ENCODE peak calls at places on chromosome 7, in six cellular contexts. X is germinal center, M is AG20443, Z is A549, T is astrocyte of the cerebellum, Y is MV-4-11. H is an unnamed sample.

GRCh38 chr7:51430480-51431086 is 114.0 kb upstream of the COBL start:
- DNase-seq in X (peak), M (peak), Z (peak), T (peak), Y (peak), H (no peak)

GRCh38 chr7:127745445-127745844 is 93.5 kb downstream of the SND1 start:
- DNase-seq in X (no peak), M (no peak), Z (no peak), T (no peak), Y (no peak), H (no peak)

GRCh38 chr7:77428777-77429231 is 12.7 kb upstream of the GSAP start:
- DNase-seq in X (no peak), M (no peak), Z (no peak), T (no peak), Y (peak), H (no peak)

GRCh38 chr7:33776791-33777190 is 128.5 kb upstream of the BMPER start:
- DNase-seq in X (no peak), M (peak), Z (no peak), T (no peak), Y (no peak), H (no peak)

GRCh38 chr7:135160858-135161653 is 9.5 kb downstream of the CYREN start:
- DNase-seq in X (peak), M (no peak), Z (no peak), T (no peak), Y (peak), H (no peak)

GRCh38 chr7:1103009-1103788 is 15.3 kb downstream of the GPER1 start:
- DNase-seq in X (peak), M (no peak), Z (no peak), T (no peak), Y (peak), H (no peak)

GRCh38 chr7:18975276-18975675 is 142.2 kb downstream of the TWIST1 start:
- DNase-seq in X (no peak), M (no peak), Z (no peak), T (no peak), Y (no peak), H (no peak)

GRCh38 chr7:106392144-106392543 is 107.4 kb upstream of the NAMPT start:
- DNase-seq in X (no peak), M (no peak), Z (no peak), T (no peak), Y (no peak), H (no peak)

GRCh38 chr7:155834486-155835048 is 22.3 kb upstream of the SHH start:
- DNase-seq in X (no peak), M (no peak), Z (no peak), T (no peak), Y (no peak), H (no peak)

GRCh38 chr7:83211685-83212084 is 49.0 kb upstream of the PCLO start:
- DNase-seq in X (no peak), M (no peak), Z (no peak), T (no peak), Y (no peak), H (no peak)

GRCh38 chr7:151308791-151309190 is 32.8 kb upstream of the NUB1 start:
- DNase-seq in X (no peak), M (no peak), Z (no peak), T (no peak), Y (no peak), H (no peak)

GRCh38 chr7:77246031-77246430 is 46.4 kb upstream of the FGL2 start:
- DNase-seq in X (no peak), M (no peak), Z (no peak), T (no peak), Y (peak), H (no peak)

GRCh38 chr7:85310301-85310700 is 123.4 kb upstream of the SEMA3D start:
- DNase-seq in X (no peak), M (no peak), Z (no peak), T (no peak), Y (no peak), H (no peak)

GRCh38 chr7:112770051-112770450 is 20.1 kb downstream of the TMEM168 start:
- DNase-seq in X (no peak), M (no peak), Z (no peak), T (peak), Y (no peak), H (no peak)

GRCh38 chr7:139734395-139734794 is 43.4 kb downstream of the HIPK2 start:
- DNase-seq in X (no peak), M (peak), Z (peak), T (peak), Y (no peak), H (no peak)

GRCh38 chr7:128168667-128169210 is 72.3 kb upstream of the LEP start:
- DNase-seq in X (no peak), M (peak), Z (no peak), T (no peak), Y (no peak), H (no peak)

GRCh38 chr7:144885453-144885852 is 49.6 kb upstream of the TPK1 start:
- DNase-seq in X (no peak), M (no peak), Z (no peak), T (no peak), Y (no peak), H (no peak)

GRCh38 chr7:23284861-23285260 is 14.3 kb upstream of the MALSU1 start:
- DNase-seq in X (no peak), M (no peak), Z (no peak), T (no peak), Y (no peak), H (no peak)

GRCh38 chr7:106737202-106737562 is 76.2 kb upstream of the CCDC71L start:
- DNase-seq in X (no peak), M (peak), Z (peak), T (peak), Y (no peak), H (no peak)

GRCh38 chr7:44325811-44326241 is 432 bp upstream of the CAMK2B start:
- DNase-seq in X (no peak), M (no peak), Z (peak), T (no peak), Y (no peak), H (no peak)

GRCh38 chr7:135877799-135878198 is 99.4 kb downstream of the MTPN start:
- DNase-seq in X (peak), M (peak), Z (peak), T (peak), Y (peak), H (no peak)

GRCh38 chr7:17493451-17493850 is 195.0 kb downstream of the AHR start:
- DNase-seq in X (no peak), M (no peak), Z (no peak), T (no peak), Y (peak), H (no peak)

GRCh38 chr7:100590077-100590737 is 4.1 kb downstream of the FBXO24 start:
- DNase-seq in X (no peak), M (no peak), Z (no peak), T (no peak), Y (no peak), H (no peak)

GRCh38 chr7:154892459-154892858 is 110.5 kb downstream of the PAXIP1 start:
- DNase-seq in X (no peak), M (peak), Z (no peak), T (no peak), Y (no peak), H (no peak)

GRCh38 chr7:111198255-111198654 is 107.3 kb downstream of the LRRN3 start:
- DNase-seq in X (no peak), M (peak), Z (peak), T (peak), Y (peak), H (no peak)

GRCh38 chr7:19920200-19920599 is 146.8 kb upstream of the TMEM196 start:
- DNase-seq in X (no peak), M (peak), Z (no peak), T (no peak), Y (no peak), H (no peak)

GRCh38 chr7:46383605-46384004 is 462.5 kb upstream of the IGFBP3 start:
- DNase-seq in X (no peak), M (no peak), Z (no peak), T (no peak), Y (no peak), H (no peak)

GRCh38 chr7:17769918-17770317 is 170.4 kb downstream of the SNX13 start:
- DNase-seq in X (peak), M (peak), Z (peak), T (peak), Y (peak), H (peak)

GRCh38 chr7:4110438-4110837 is 571.7 kb upstream of the FOXK1 start:
- DNase-seq in X (no peak), M (no peak), Z (no peak), T (no peak), Y (no peak), H (no peak)

GRCh38 chr7:38801786-38802185 is 107.2 kb downstream of the VPS41 start:
- DNase-seq in X (no peak), M (no peak), Z (no peak), T (no peak), Y (no peak), H (no peak)

GRCh38 chr7:131753620-131754222 is 197.3 kb upstream of the PODXL start:
- DNase-seq in X (no peak), M (no peak), Z (peak), T (no peak), Y (no peak), H (no peak)

GRCh38 chr7:142177869-142178268 is 66.4 kb downstream of the MGAM2 start:
- DNase-seq in X (no peak), M (no peak), Z (no peak), T (peak), Y (peak), H (no peak)

GRCh38 chr7:129923709-129924108 is 29.1 kb downstream of the UBE2H start:
- DNase-seq in X (no peak), M (peak), Z (peak), T (peak), Y (no peak), H (no peak)

GRCh38 chr7:43905954-43906326 is 456 bp downstream of the URGCP start:
- DNase-seq in X (peak), M (peak), Z (peak), T (no peak), Y (no peak), H (peak)

H was measured in activated T-helper 2 cell treated with anti-CD3 and anti-CD28 coated beads, Interferon-gamma antibody, Interleukin-2, Interleukin-4, amounts not matched to agents 10 μg/mL and 5 μg/mL and 100 μg/mL, durations not matched to agents 14 hours and 24 hours and 36 hours.